ENCODE peak calls at places on chromosomes 13 and 19, in four cellular contexts. G is lower lobe of right lung, M is lower leg skin, S is WERI-Rb-1. Q is an unnamed sample.

GRCh38 chr19:45814851-45815481 is at the start of gene RSPH6A:
- DNase-seq in G (peak), M (no peak), S (no peak), Q (no peak)

GRCh38 chr19:45254044-45254531 is 3.0 kb downstream of the MARK4 start:
- DNase-seq in G (no peak), M (no peak), S (no peak), Q (no peak)

GRCh38 chr19:38702278-38702677 is 42.0 kb downstream of the CAPN12 start:
- DNase-seq in G (no peak), M (no peak), S (no peak), Q (no peak)

GRCh38 chr13:69324109-69324886 is 783.3 kb upstream of the ATXN8OS start:
- DNase-seq in G (no peak), M (no peak), S (no peak), Q (no peak)

GRCh38 chr13:53197424-53197823 is 168.8 kb downstream of the OLFM4 start:
- DNase-seq in G (no peak), M (no peak), S (no peak), Q (no peak)

GRCh38 chr19:33464733-33465115 is 56.9 kb downstream of the PEPD start:
- DNase-seq in G (peak), M (peak), S (no peak), Q (no peak)

GRCh38 chr13:77291779-77292178 is 35.1 kb downstream of the MYCBP2 start:
- DNase-seq in G (no peak), M (no peak), S (no peak), Q (no peak)

GRCh38 chr13:42486711-42487198 is 87.2 kb upstream of the TNFSF11 start:
- DNase-seq in G (no peak), M (no peak), S (no peak), Q (no peak)

GRCh38 chr19:30719189-30719990 is 347.2 kb downstream of the ZNF536 start:
- DNase-seq in G (peak), M (peak), S (peak), Q (peak)

GRCh38 chr19:31825134-31826094 is 476.2 kb upstream of the TSHZ3 start:
- DNase-seq in G (no peak), M (no peak), S (no peak), Q (no peak)

GRCh38 chr19:14775855-14776254 is 2.5 kb downstream of the ADGRE2 start:
- DNase-seq in G (peak), M (peak), S (no peak), Q (no peak)

GRCh38 chr19:480016-480855 is 16.1 kb upstream of the MADCAM1 start:
- DNase-seq in G (peak), M (peak), S (peak), Q (no peak)

GRCh38 chr13:21034602-21035190 is 26.7 kb downstream of the LATS2 start:
- DNase-seq in G (no peak), M (peak), S (no peak), Q (no peak)

GRCh38 chr13:24564881-24565280 is 52.3 kb upstream of the PARP4 start:
- DNase-seq in G (no peak), M (no peak), S (no peak), Q (no peak)

GRCh38 chr19:4194353-4194752 is 11.9 kb downstream of the ANKRD24 start:
- DNase-seq in G (no peak), M (no peak), S (no peak), Q (no peak)
- TF ChIP-seq CTCF in G (no peak), M (no peak), S (no peak), Q (no peak)

DNA sequence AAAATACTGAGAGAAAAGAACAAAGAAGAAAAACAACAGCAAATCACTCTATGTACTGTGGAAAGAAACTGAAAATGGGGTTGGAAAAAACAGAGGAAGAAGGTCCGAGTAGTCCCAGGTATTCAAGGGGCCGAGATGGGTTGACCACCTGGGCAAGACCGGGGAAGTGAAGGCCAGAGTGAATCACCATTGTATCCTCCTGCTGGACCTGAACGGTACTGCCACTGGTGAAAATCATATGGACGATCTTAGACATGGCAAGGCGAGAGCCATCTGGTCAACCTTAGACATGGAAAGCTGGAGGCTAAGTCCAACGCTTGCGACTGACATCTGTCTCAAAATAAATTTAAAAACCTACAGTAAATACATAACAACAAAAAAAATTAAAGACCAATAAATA is 44.4 kb upstream of the ZNF91 start:
- DNase-seq in G (no peak), M (no peak), S (peak), Q (no peak)
- TF ChIP-seq CTCF in G (no peak), M (no peak), S (no peak), Q (peak)

GRCh38 chr13:43895940-43896339 is 16.2 kb downstream of the LACC1 start:
- DNase-seq in G (no peak), M (no peak), S (no peak), Q (no peak)

DNA sequence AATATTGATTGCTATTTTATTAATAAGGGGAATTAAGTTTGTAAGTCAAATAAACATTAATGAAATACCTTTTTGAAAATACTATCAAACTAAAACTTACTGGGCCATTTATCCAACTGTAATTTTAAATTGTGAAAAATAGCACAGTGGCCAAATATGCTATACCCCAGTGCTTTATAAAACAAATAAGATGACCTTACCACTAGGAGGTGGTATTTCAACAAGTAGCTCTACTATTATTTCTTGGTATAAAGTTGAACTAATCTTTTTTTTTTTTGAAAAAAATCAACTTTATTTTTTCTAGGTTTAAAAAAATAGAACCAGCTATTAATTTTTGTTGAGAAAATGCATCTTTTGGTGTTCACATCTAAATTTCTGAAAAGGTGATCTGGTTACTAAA is 14.7 kb downstream of the LACC1 start:
- DNase-seq in G (no peak), M (no peak), S (no peak), Q (no peak)
- TF ChIP-seq CTCF in G (peak), M (no peak), S (no peak), Q (no peak)

GRCh38 chr19:12779162-12779993 is 4.0 kb upstream of the HOOK2 start:
- DNase-seq in G (no peak), M (peak), S (peak), Q (no peak)
- TF ChIP-seq CTCF in G (no peak), M (no peak), S (peak), Q (no peak)

GRCh38 chr13:49830721-49831120 is 38.2 kb upstream of the KPNA3 start:
- DNase-seq in G (no peak), M (no peak), S (no peak), Q (no peak)

GRCh38 chr13:49828452-49828851 is 36.0 kb upstream of the KPNA3 start:
- DNase-seq in G (no peak), M (no peak), S (no peak), Q (no peak)

GRCh38 chr13:49827336-49827735 is 34.9 kb upstream of the KPNA3 start:
- DNase-seq in G (no peak), M (no peak), S (no peak), Q (no peak)

GRCh38 chr13:49833402-49833801 is 40.9 kb upstream of the KPNA3 start:
- DNase-seq in G (no peak), M (no peak), S (no peak), Q (no peak)

DNA sequence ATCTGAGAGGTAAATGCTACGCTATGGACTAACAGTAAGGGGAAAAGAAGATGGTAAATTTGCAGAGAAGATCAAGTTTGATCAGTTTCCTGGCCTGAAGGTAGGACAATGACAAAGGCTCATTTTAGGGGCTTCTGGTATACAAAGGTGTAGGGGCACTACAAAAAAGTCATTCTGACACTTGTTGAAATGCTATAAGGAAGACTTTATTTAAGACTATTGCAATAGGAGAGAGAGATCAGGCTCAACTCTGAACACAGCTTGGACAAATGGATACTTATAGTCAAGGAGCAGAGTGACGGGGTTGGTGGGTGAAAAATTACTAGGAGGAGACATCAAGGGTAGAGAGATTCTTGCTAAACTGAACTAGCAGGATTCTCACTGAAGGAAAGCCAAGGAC is 37.2 kb upstream of the KPNA3 start:
- DNase-seq in G (no peak), M (no peak), S (no peak), Q (no peak)
- TF ChIP-seq CTCF in G (no peak), M (no peak), S (no peak), Q (no peak)

DNA sequence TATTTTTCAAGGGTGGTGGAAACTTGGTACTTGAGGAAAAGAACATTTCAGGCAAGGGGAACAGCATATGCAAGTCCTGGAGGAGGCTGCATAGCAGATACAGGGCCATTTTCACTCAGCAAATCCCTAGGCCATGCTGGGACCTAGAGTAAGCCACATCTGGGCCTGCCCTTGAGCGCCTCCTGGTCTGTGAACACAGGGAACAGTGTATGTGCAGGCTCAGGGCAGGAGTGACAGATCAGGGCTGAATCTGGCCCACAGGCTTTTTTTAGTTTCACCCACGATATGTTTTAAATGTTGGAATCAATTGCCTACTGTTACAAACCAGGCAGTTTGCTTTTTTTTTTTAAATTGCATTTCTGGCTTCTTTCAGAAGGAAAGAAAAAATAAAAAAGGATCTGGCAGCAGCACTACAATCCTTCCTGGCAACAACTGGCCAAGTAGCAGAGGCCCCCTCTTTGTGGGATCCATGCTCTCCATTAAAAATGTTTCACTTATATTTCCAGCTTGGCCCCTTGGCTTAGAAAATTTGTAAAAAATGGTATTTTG is 1.4 kb upstream of the TMEM145 start:
- DNase-seq in G (no peak), M (no peak), S (peak), Q (no peak)
- TF ChIP-seq CTCF in G (no peak), M (no peak), S (peak), Q (no peak)

DNA sequence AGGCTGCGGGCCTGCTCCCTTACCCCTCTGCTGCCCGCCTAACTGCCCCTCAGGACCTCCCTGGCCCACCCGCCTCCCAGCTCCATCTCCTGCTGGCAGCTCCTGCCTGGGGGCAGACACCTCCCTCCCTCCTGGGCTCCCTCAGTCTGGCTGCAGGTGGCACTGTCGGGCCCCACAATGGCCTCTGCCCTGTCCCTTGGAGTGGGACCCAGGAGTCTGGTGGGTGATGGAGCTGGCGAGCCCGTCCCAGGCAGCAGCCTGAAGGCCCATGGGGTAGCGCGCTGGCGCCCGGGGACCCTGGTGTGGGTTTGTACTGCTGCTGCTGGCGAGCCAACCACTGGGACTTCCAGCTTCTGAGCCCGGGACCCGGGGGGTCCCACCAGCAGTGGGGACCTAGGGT is 83.6 kb downstream of the KDM4B start:
- DNase-seq in G (no peak), M (no peak), S (peak), Q (no peak)
- TF ChIP-seq CTCF in G (no peak), M (no peak), S (peak), Q (no peak)

GRCh38 chr19:16659832-16660708 is at the start of gene SMIM7:
- DNase-seq in G (peak), M (peak), S (peak), Q (peak)
- TF ChIP-seq CTCF in G (peak), M (no peak), S (peak), Q (no peak)

Q was measured in mesothelial cell of epicardium.